ENCODE peak calls at places on chromosomes 16 and 17, in five cellular contexts. P is AG10803; F is tibial artery; O is activated T-helper 9 cell treated with anti-CD3 and anti-CD28 coated beads, Interleukin-2, amount 50 U/mL, for 16 hours; S is iris pigment epithelial cell. Y is an unnamed sample.

GRCh38 chr17:75645501-75645888 is 12.3 kb downstream of the SMIM5 start:
- DNase-seq in P (no peak), F (no peak), O (no peak), S (peak), Y (no peak)

GRCh38 chr17:44910231-44911106 is 4.8 kb downstream of the GFAP start:
- DNase-seq in P (no peak), F (no peak), O (no peak), S (no peak), Y (no peak)

GRCh38 chr16:15880909-15881308 is 7.5 kb downstream of the CEP20 start:
- DNase-seq in P (no peak), F (no peak), O (no peak), S (no peak), Y (no peak)

GRCh38 chr17:31339906-31340661 is 18.7 kb upstream of the EVI2A start:
- DNase-seq in P (peak), F (no peak), O (no peak), S (peak), Y (no peak)

GRCh38 chr16:85430523-85431381 is 182.4 kb upstream of the GSE1 start:
- DNase-seq in P (no peak), F (no peak), O (no peak), S (no peak), Y (peak)

GRCh38 chr17:56185491-56185890 is 32.2 kb downstream of the ANKFN1 start:
- DNase-seq in P (peak), F (no peak), O (no peak), S (peak), Y (no peak)

GRCh38 chr17:40561871-40562611 is 3.2 kb downstream of the CCR7 start:
- DNase-seq in P (no peak), F (no peak), O (peak), S (no peak), Y (no peak)

GRCh38 chr16:85460983-85461813 is 151.9 kb upstream of the GSE1 start:
- DNase-seq in P (peak), F (peak), O (no peak), S (peak), Y (no peak)

GRCh38 chr16:55466209-55466608 is 12.8 kb upstream of the MMP2 start:
- DNase-seq in P (no peak), F (no peak), O (no peak), S (no peak), Y (peak)

GRCh38 chr16:65410801-65411200 is 288.9 kb upstream of the CDH11 start:
- DNase-seq in P (peak), F (no peak), O (no peak), S (peak), Y (no peak)

GRCh38 chr16:67872631-67873434 is at the start of gene EDC4:
- DNase-seq in P (peak), F (peak), O (peak), S (peak), Y (peak)

GRCh38 chr16:88341551-88342290 is 41.0 kb upstream of the ZNF469 start:
- DNase-seq in P (no peak), F (no peak), O (no peak), S (no peak), Y (no peak)

GRCh38 chr17:10062757-10063385 is 135.5 kb downstream of the GAS7 start:
- DNase-seq in P (no peak), F (no peak), O (no peak), S (no peak), Y (peak)

GRCh38 chr17:82866521-82867214 is 26.8 kb upstream of the ZNF750 start:
- DNase-seq in P (peak), F (no peak), O (no peak), S (peak), Y (no peak)

GRCh38 chr17:82010575-82011525 is 11.8 kb downstream of the CENPX start:
- DNase-seq in P (no peak), F (no peak), O (no peak), S (no peak), Y (no peak)

GRCh38 chr16:86383488-86384262 is 126.7 kb upstream of the FOXF1 start:
- DNase-seq in P (peak), F (peak), O (no peak), S (peak), Y (no peak)

GRCh38 chr16:84700518-84701277 is 898 bp downstream of the USP10 start:
- DNase-seq in P (no peak), F (no peak), O (peak), S (peak), Y (no peak)

GRCh38 chr16:14405611-14406537 is 224.2 kb downstream of the PARN start:
- DNase-seq in P (no peak), F (peak), O (no peak), S (no peak), Y (no peak)

GRCh38 chr16:31007684-31008083 is 2.8 kb downstream of the STX1B start:
- DNase-seq in P (no peak), F (no peak), O (no peak), S (no peak), Y (no peak)

GRCh38 chr17:15463363-15463762 is 4.1 kb downstream of the CDRT4 start:
- DNase-seq in P (peak), F (peak), O (no peak), S (peak), Y (no peak)

GRCh38 chr17:73192894-73193701 is at the start of gene COG1:
- DNase-seq in P (peak), F (peak), O (peak), S (peak), Y (peak)

GRCh38 chr16:52407778-52408177 is 139.2 kb downstream of the TOX3 start:
- DNase-seq in P (no peak), F (no peak), O (no peak), S (no peak), Y (no peak)

GRCh38 chr16:6645758-6646423 is 686.8 kb upstream of the RBFOX1 start:
- DNase-seq in P (no peak), F (no peak), O (no peak), S (no peak), Y (no peak)

GRCh38 chr17:56831364-56832095 is 2.2 kb downstream of the C17orf67 start:
- DNase-seq in P (no peak), F (no peak), O (no peak), S (no peak), Y (no peak)

GRCh38 chr16:57689772-57690558 is 4.6 kb upstream of the DRC7 start:
- DNase-seq in P (no peak), F (no peak), O (no peak), S (peak), Y (peak)

GRCh38 chr17:79838541-79839274 is 532 bp downstream of the CBX4 start:
- DNase-seq in P (peak), F (no peak), O (no peak), S (peak), Y (no peak)

GRCh38 chr17:17057057-17057551 is 14.8 kb downstream of the MPRIP start:
- DNase-seq in P (no peak), F (no peak), O (no peak), S (no peak), Y (peak)

GRCh38 chr17:49063652-49064051 is 66.5 kb downstream of the IGF2BP1 start:
- DNase-seq in P (peak), F (no peak), O (no peak), S (peak), Y (no peak)

GRCh38 chr17:63696381-63696961 is 3.5 kb downstream of the LIMD2 start:
- DNase-seq in P (peak), F (no peak), O (no peak), S (no peak), Y (no peak)

GRCh38 chr17:74201250-74201649 is 2.2 kb upstream of the RPL38 start:
- DNase-seq in P (peak), F (no peak), O (no peak), S (peak), Y (no peak)

GRCh38 chr16:60741810-60742209 is 1294.4 kb downstream of the CDH8 start:
- DNase-seq in P (no peak), F (no peak), O (no peak), S (no peak), Y (no peak)

GRCh38 chr17:68248886-68249872 is 1.3 kb downstream of the AMZ2 start:
- DNase-seq in P (no peak), F (no peak), O (no peak), S (no peak), Y (no peak)

GRCh38 chr16:30010817-30011504 is at the start of gene DOC2A:
- DNase-seq in P (no peak), F (no peak), O (no peak), S (no peak), Y (no peak)

GRCh38 chr17:77437747-77438146 is 297.0 kb downstream of the SEC14L1 start:
- DNase-seq in P (no peak), F (no peak), O (no peak), S (no peak), Y (no peak)

GRCh38 chr17:73379814-73380213 is 68.0 kb upstream of the CDC42EP4 start:
- DNase-seq in P (no peak), F (no peak), O (no peak), S (no peak), Y (no peak)

GRCh38 chr16:89392881-89393730 is 97.3 kb downstream of the ANKRD11 start:
- DNase-seq in P (no peak), F (no peak), O (no peak), S (no peak), Y (no peak)

GRCh38 chr16:72935896-72936295 is 112.0 kb downstream of the ZFHX3 start:
- DNase-seq in P (no peak), F (peak), O (no peak), S (no peak), Y (peak)

GRCh38 chr16:2339521-2340484 is 725 bp downstream of the ABCA3 start:
- DNase-seq in P (peak), F (peak), O (no peak), S (peak), Y (no peak)

Y was measured in cardiac septum.